ENCODE peak calls at places on chromosomes 12 and 14, in nine cellular contexts. V is ascending aorta; T is naive thymus-derived CD4-positive, alpha-beta T cell; M is Panc1; A is fibroblast of lung; J is right atrium auricular region; O is psoas muscle; X is heart left ventricle; B is HL-60. N is an unnamed sample.

GRCh38 chr14:29814153-29815057 is 113.2 kb downstream of the PRKD1 start:
- DNase-seq in X (peak; percentile 69), V (no peak), T (no peak), A (peak; percentile 42), J (no peak), O (no peak), M (no peak), B (no peak), N (peak; percentile 74)

GRCh38 chr12:116179384-116179783 is 98.1 kb downstream of the MED13L start:
- DNase-seq in A (no peak), M (no peak), X (no peak), B (no peak), J (no peak), O (no peak), V (no peak), T (no peak), N (no peak)

GRCh38 chr12:2035421-2036080 is 17.2 kb upstream of the CACNA1C start:
- DNase-seq in B (no peak), A (no peak), O (no peak), J (no peak), T (no peak), X (no peak), V (no peak), M (no peak), N (no peak)

GRCh38 chr12:108814462-108815211 is 42.7 kb downstream of the SSH1 start:
- DNase-seq in O (no peak), A (no peak), T (no peak), M (no peak), X (no peak), B (no peak), V (no peak), J (no peak), N (no peak)

GRCh38 chr14:24831677-24832076 is 197.7 kb upstream of the GZMB start:
- DNase-seq in O (no peak), M (no peak), X (no peak), J (no peak), A (no peak), V (no peak), B (no peak), T (no peak), N (no peak)

GRCh38 chr14:33406766-33407165 is 468.1 kb downstream of the NPAS3 start:
- DNase-seq in B (no peak), X (no peak), J (no peak), V (no peak), O (no peak), T (no peak), M (no peak), A (no peak), N (no peak)

GRCh38 chr14:90419200-90419599 is 22.4 kb downstream of the CALM1 start:
- DNase-seq in X (peak; percentile 72), A (peak; percentile 93), B (no peak), T (no peak), V (peak; percentile 68), J (peak; percentile 87), M (peak; percentile 76), O (peak; percentile 82), N (peak; percentile 67)

GRCh38 chr12:6935551-6936377 is 7.9 kb upstream of the RNU7-1 start:
- DNase-seq in A (no peak), O (peak; percentile 56), M (no peak), X (peak; percentile 59), J (no peak), B (no peak), T (no peak), V (no peak), N (no peak)

GRCh38 chr12:104310751-104311297 is 7.3 kb downstream of the EID3 start:
- DNase-seq in O (no peak), A (no peak), T (no peak), M (no peak), J (no peak), B (no peak), X (no peak), V (no peak), N (no peak)

GRCh38 chr12:104312202-104312601 is 8.7 kb downstream of the EID3 start:
- DNase-seq in J (no peak), M (no peak), T (no peak), X (no peak), B (no peak), A (no peak), V (no peak), O (no peak), N (no peak)

GRCh38 chr12:104314242-104314614 is 10.7 kb downstream of the EID3 start:
- DNase-seq in A (no peak), O (no peak), B (no peak), M (no peak), T (no peak), X (no peak), V (no peak), J (no peak), N (no peak)

GRCh38 chr12:104313568-104314241 is 10.2 kb downstream of the EID3 start:
- DNase-seq in B (no peak), M (no peak), J (no peak), X (no peak), T (no peak), V (no peak), A (no peak), O (no peak), N (no peak)

DNA sequence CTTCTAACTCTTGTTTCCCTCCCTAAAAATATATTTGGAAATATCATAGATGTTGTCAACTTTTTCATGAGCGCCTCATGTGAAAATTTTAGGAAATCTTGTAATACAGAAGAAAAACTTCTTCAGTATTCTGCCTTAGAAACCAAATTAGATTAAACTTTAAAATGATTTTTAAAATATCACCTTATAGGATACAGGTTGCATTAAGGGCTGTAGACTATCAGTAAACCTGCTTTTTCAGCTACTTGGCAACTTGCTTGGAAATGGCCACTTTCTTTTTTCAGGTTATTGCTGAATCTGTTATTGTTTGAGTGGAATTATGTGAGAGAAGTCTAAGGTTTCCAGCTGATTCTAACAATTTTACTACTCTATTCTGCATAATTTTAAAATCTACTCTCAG is 9.1 kb downstream of the EID3 start:
- DNase-seq in O (no peak), V (no peak), M (no peak), B (no peak), T (no peak), A (no peak), X (no peak), J (no peak), N (no peak)
- H3K4me3 ChIP-seq in O (no peak overlapping the region), V (no peak overlapping the region), M (no peak overlapping the region), B (no peak overlapping the region), T (no peak overlapping the region), A (no peak overlapping the region), X (no peak overlapping the region), J (no peak overlapping the region), N (no peak overlapping the region)

DNA sequence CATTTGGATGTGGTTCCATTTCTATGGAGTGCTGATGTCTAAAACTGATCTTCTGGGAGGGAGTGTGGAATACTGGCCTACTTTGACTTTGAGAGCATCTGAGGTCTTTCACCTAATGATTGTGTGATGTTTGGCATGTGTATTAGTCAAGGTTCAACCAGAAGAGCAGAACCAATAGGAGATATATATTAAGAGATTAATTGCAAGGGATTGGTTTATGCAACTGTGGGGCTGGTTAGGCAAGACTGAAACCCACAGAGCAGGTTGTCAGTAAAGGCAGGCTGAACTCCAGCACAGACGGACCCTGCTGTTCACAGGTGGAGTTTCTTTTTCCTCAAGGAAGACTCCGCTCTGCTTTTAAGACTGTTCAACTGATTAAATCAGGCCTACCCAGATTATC is 11.6 kb downstream of the BMAL2 start:
- DNase-seq in B (no peak), T (no peak), M (no peak), O (no peak), V (no peak), J (no peak), X (no peak), A (no peak), N (no peak)
- H3K27ac ChIP-seq in B (no peak overlapping the region), T (no peak overlapping the region), M (no peak overlapping the region), O (no peak overlapping the region), V (no peak overlapping the region), J (no peak overlapping the region), X (no peak overlapping the region), A (peak overlapping the region; percentile 80), N (no peak overlapping the region)

GRCh38 chr12:40106655-40107054 is 774 bp upstream of the SLC2A13 start:
- DNase-seq in A (no peak), V (no peak), B (no peak), T (no peak), M (no peak), J (no peak), O (no peak), X (no peak), N (no peak)
- H3K4me3 ChIP-seq in A (peak overlapping the region; percentile 53), V (peak overlapping the region; percentile 45), B (no peak overlapping the region), T (no peak overlapping the region), M (peak overlapping the region; percentile 59), J (peak overlapping the region; percentile 99), O (peak overlapping the region; percentile 92), X (peak overlapping the region; percentile 89), N (peak overlapping the region; percentile 89)

GRCh38 chr12:113292091-113292490 is 42.8 kb downstream of the SLC8B1 start:
- DNase-seq in J (no peak), X (no peak), B (no peak), T (no peak), M (no peak), V (no peak), A (peak; percentile 72), O (peak; percentile 28), N (no peak)
- H3K27ac ChIP-seq in J (no peak overlapping the region), X (no peak overlapping the region), B (no peak overlapping the region), T (no peak overlapping the region), M (no peak overlapping the region), V (no peak overlapping the region), A (no peak overlapping the region), O (no peak overlapping the region), N (no peak overlapping the region)

DNA sequence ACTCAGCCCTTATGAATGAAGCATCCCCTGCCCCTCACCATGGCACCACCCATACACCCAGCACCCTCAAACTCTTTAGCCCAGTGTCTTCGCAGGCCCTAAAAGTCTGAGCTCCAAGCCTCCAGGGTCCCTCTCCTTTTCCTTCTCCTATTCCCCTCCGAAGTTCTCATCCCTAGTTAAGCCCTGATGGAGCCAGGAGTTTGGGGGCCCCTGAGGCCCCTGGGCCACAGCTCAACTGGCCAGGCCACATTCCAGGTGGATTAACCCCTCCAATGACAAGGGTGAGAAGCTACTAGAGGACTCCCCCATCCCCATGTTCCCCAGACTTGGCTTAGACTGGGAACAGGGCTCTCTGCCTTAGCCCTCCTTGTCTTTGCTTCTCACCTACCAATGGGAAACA is 2.6 kb downstream of the RARG start:
- DNase-seq in J (no peak), M (no peak), O (no peak), T (no peak), A (no peak), V (no peak), B (no peak), X (no peak), N (no peak)
- H3K4me3 ChIP-seq in J (no peak overlapping the region), M (no peak overlapping the region), O (no peak overlapping the region), T (no peak overlapping the region), A (no peak overlapping the region), V (no peak overlapping the region), B (no peak overlapping the region), X (no peak overlapping the region), N (no peak overlapping the region)

GRCh38 chr14:70724944-70725343 is 83.2 kb downstream of the TTC9 start:
- DNase-seq in O (no peak), M (no peak), X (no peak), A (no peak), B (no peak), T (no peak), J (no peak), V (no peak), N (no peak)
- H3K27ac ChIP-seq in O (no peak overlapping the region), M (no peak overlapping the region), X (no peak overlapping the region), A (no peak overlapping the region), B (no peak overlapping the region), T (no peak overlapping the region), J (no peak overlapping the region), V (no peak overlapping the region), N (no peak overlapping the region)